ENCODE peak calls at places on chromosomes 12 and 14, in seven cellular contexts. Y, S, D, K, U, T and I are unnamed samples.

GRCh38 chr12:104154806-104155205 is 16.8 kb upstream of the NFYB start:
- DNase-seq in Y (no peak), S (no peak), D (no peak), K (no peak), U (no peak), T (no peak), I (no peak)

GRCh38 chr14:22797017-22797917 is 18.0 kb downstream of the SLC7A7 start:
- DNase-seq in Y (no peak), S (no peak), D (no peak), K (no peak), U (no peak), T (no peak), I (no peak)

GRCh38 chr12:103799504-103800251 is 41.4 kb downstream of the NT5DC3 start:
- DNase-seq in Y (no peak), S (no peak), D (no peak), K (no peak), U (no peak), T (no peak), I (no peak)

GRCh38 chr12:68094195-68094594 is 65.3 kb downstream of the IFNG start:
- DNase-seq in Y (no peak), S (no peak), D (no peak), K (no peak), U (no peak), T (no peak), I (no peak)

GRCh38 chr12:53938276-53939140 is at the start of gene HOXC13:
- DNase-seq in Y (peak), S (peak), D (no peak), K (peak), U (no peak), T (no peak), I (no peak)

GRCh38 chr14:52987514-52987913 is 36.7 kb upstream of the FERMT2 start:
- DNase-seq in Y (no peak), S (no peak), D (no peak), K (no peak), U (no peak), T (no peak), I (no peak)

GRCh38 chr12:132161796-132162507 is 17.7 kb downstream of the NOC4L start:
- DNase-seq in Y (no peak), S (no peak), D (peak), K (peak), U (no peak), T (no peak), I (no peak)

GRCh38 chr12:944201-944600 is 5.3 kb downstream of the RAD52 start:
- DNase-seq in Y (no peak), S (no peak), D (no peak), K (no peak), U (no peak), T (no peak), I (no peak)

GRCh38 chr12:110844551-110845395 is 2.0 kb upstream of the CCDC63 start:
- DNase-seq in Y (no peak), S (no peak), D (peak), K (peak), U (no peak), T (no peak), I (no peak)

GRCh38 chr14:38197761-38198345 is 9.9 kb upstream of the SSTR1 start:
- DNase-seq in Y (peak), S (no peak), D (no peak), K (no peak), U (no peak), T (no peak), I (no peak)

GRCh38 chr12:2352203-2352602 is 299.4 kb downstream of the CACNA1C start:
- DNase-seq in Y (no peak), S (no peak), D (no peak), K (no peak), U (no peak), T (no peak), I (no peak)

GRCh38 chr14:68679746-68680467 is 113.0 kb downstream of the ZFP36L1 start:
- DNase-seq in Y (no peak), S (no peak), D (no peak), K (no peak), U (no peak), T (no peak), I (no peak)

DNA sequence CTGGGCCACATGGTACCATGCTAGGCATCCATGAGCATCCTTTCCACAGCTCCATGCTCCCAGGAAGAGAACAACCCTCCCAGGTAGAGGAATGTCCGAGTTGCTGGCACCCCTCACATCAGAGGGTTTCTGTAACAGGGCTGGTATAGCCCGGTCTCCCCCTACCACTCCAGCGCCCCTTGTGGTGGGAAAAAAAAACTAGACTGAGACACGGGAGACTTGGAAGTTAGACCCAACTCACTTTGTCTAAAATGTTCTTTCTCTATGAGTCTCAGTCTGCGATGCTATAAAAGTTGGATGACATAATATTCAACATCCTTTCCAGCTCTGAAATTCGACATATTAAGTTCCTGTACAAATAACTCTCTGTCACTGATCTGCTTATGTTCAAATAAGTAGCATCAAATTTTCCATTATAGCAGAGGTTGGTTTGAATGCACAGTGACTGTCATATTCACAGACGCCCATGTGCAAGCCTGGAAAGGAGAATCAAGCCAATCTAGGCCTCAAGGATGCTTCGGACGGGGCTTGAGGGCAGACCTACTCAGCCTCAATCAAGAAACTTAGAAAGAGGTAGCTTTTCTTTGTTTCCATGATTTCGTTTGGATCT is 25.7 kb upstream of the TC2N start:
- DNase-seq in Y (no peak), S (peak), D (no peak), K (no peak), U (no peak), T (no peak), I (no peak)
- TF ChIP-seq CTCF in Y (peak), S (peak), D (peak), K (peak), U (peak), T (peak), I (peak)

DNA sequence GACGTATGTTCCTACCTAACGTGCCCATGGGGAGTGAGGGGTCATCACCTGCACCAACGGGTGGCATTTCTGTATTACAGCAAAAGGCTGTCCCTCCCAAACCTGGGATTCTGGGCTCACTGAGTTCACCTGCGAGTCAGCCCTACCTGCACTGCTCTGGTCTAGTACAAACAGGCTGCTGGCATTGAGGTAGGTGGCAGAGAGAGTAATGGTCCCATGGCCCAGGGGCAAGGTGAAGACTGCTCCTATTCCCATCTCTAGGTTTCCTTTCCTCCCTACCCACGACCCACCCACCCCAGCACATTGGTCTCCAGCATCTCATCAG is 421 bp downstream of the SUOX start:
- DNase-seq in Y (no peak), S (no peak), D (no peak), K (no peak), U (no peak), T (no peak), I (no peak)
- H3K4me3 ChIP-seq in Y (peak), S (peak), D (peak), K (peak), U (peak), T (no peak), I (peak)

GRCh38 chr12:59320112-59320511 is 275.7 kb upstream of the SLC16A7 start:
- DNase-seq in Y (no peak), S (no peak), D (no peak), K (no peak), U (no peak), T (no peak), I (no peak)

GRCh38 chr12:59321278-59321677 is 274.6 kb upstream of the SLC16A7 start:
- DNase-seq in Y (no peak), S (no peak), D (no peak), K (no peak), U (no peak), T (no peak), I (no peak)

GRCh38 chr12:59317598-59317997 is 278.2 kb upstream of the SLC16A7 start:
- DNase-seq in Y (no peak), S (no peak), D (no peak), K (no peak), U (no peak), T (no peak), I (no peak)

GRCh38 chr12:59316938-59317337 is 278.9 kb upstream of the SLC16A7 start:
- DNase-seq in Y (no peak), S (no peak), D (no peak), K (no peak), U (no peak), T (no peak), I (no peak)

DNA sequence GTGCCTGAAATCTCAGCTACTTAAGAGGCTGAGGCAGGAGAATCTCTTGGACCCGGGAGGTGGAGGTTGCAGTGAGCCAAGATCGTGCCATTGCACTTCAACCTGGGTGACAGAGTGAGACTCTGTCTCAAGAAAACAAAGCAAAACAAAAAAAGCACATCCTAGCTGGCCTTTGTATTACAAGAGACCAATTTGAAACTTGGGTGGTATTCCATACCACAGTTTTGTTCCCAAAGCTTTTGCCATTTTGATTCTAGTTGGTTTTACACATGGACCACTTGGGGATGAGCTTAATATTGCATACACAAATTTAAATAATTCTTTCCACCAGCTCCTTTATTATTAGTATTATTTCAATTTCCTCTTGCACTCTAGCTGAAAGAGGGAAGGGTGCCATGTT is 276.9 kb upstream of the SLC16A7 start:
- DNase-seq in Y (no peak), S (no peak), D (no peak), K (no peak), U (no peak), T (no peak), I (no peak)
- TF ChIP-seq CTCF in Y (no peak), S (no peak), D (no peak), K (no peak), U (no peak), T (no peak), I (no peak)

DNA sequence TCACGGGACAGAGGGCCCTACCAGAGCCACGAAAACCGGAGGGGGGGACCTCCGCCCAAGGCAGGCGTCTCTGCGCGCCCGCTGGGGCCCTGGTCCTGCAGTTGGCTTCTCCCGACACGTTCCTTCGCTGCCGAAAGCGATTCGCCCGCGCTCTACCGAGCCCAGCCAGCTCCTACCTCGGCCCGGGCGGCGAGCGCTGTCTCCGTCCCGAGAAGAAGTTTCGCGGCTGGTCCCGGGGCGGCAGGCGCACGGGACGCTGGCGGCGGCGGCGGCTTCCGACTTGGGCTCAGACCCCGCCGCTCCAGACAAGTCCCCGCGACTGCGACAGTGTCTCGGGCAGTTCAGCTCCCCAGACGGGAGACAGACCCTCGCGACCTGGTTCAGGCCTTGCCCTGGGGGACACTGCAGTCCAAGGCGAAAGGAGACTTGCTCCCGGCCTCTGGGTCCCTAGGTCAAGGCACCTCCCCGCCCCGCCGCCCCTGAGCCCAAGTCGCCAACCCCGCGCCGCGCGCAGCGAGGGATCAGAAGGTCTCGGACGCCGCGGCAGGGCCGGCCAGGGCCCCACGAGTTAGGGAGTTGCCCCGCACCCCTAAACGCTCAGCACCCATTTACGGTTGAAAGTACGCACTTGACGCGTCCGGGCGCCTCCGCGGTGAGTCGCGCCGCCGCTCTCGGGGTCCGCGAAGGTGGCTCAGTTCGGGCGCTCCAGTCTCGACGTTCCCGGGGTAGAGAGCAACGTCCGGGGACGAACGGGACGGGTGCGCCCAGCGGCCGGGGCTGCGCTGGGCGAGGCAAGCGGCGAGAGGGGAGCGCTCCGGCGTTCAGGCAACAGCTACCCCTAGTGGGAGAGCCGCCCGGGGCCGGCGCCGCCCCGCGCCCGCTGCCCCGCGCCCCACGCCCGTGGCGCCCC is 1.4 kb upstream of the DIO3 start:
- DNase-seq in Y (no peak), S (peak), D (peak), K (peak), U (no peak), T (no peak), I (no peak)
- H3K4me3 ChIP-seq in Y (peak), S (peak), D (peak), K (peak), U (no peak), T (no peak), I (no peak)

DNA sequence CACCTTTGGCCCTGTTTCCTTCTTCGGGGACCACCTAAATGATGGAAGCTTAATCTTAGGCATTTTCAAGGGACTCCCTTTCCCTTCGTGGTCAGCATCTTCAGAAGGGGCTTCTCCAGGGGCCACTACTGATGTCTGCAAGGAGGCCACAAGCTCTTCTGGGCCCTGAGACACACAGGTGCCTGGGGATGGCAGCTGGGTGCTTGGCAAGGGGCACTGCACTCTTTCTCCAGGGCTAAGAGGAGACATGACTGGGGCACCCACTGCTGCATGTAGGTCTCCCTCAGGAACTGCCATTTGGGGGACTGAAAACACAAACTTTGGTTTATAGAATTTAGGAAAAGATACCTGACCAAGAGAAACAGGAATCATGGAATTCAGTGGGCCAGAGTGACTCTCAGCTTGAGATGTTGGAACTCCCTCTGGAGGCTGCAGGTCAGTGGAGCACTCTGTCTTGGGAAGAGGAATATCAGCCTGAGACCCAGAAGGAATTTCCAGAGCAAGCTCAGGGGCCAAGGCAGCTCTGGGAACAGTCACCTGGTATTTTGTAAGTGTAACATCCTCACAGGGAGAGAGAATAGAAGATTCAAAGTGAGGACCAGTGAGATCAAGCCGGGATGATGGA is 16.0 kb downstream of the PLD4 start:
- DNase-seq in Y (no peak), S (no peak), D (no peak), K (no peak), U (no peak), T (no peak), I (no peak)
- TF ChIP-seq CTCF in Y (peak), S (peak), D (no peak), K (no peak), U (peak), T (no peak), I (peak)

GRCh38 chr12:66302827-66303169 is 505 bp downstream of the HELB start:
- DNase-seq in Y (no peak), S (no peak), D (no peak), K (no peak), U (no peak), T (no peak), I (no peak)

GRCh38 chr12:66297923-66298322 is 4.4 kb upstream of the HELB start:
- DNase-seq in Y (no peak), S (no peak), D (no peak), K (no peak), U (no peak), T (no peak), I (no peak)

GRCh38 chr12:66304296-66304915 is 2.1 kb downstream of the HELB start:
- DNase-seq in Y (no peak), S (no peak), D (no peak), K (no peak), U (no peak), T (no peak), I (no peak)

GRCh38 chr12:66297080-66297479 is 5.2 kb upstream of the HELB start:
- DNase-seq in Y (no peak), S (no peak), D (no peak), K (no peak), U (no peak), T (no peak), I (no peak)

DNA sequence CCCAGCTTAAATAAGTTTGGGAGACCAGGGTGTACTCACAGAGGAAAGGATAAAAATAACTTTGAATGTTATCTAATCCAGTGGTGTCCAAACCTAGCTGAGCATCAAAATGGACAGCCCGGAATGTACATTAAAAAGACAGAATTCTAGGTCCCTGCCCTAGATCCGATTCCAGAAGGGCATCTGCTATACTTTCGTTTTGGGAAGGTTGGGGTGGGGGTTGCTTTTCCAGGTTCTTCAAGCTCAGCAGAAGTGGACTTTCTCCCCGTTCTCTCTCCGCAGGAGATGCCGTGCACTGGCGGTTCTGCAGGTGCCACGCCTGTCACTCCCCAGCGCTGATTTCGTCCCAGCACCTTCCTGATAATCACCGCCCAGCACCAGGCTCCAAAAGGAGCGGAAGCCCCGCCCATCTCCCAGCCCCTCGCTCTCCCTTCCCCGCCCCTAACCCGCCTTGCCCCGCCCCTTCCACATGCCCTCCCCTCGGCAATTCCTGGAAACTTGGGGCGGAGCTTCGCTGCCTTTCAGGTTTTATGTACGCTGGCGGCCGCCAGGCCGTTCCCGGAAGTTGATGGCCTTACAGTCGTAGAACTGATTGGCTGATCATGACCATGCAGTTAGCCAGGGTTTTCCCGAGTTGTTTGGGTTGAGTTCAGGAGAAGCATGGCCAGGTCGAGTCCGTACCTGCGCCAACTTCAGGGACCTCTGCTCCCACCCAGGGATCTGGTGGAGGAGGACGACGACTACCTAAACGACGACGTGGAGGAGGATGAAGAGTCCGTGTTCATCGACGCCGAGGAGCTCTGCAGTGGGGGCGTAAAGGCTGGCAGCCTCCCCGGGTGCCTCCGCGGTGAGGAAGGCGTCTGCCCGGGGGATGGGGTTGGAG is at the start of gene HELB:
- DNase-seq in Y (peak), S (peak), D (peak), K (peak), U (peak), T (peak), I (peak)
- H3K4me3 ChIP-seq in Y (peak), S (peak), D (peak), K (peak), U (peak), T (peak), I (peak)

GRCh38 chr14:98270201-98270600 is 1001.8 kb downstream of the BCL11B start:
- DNase-seq in Y (no peak), S (no peak), D (no peak), K (no peak), U (no peak), T (no peak), I (peak)

GRCh38 chr14:98269533-98269932 is 1002.5 kb downstream of the BCL11B start:
- DNase-seq in Y (no peak), S (no peak), D (no peak), K (no peak), U (no peak), T (no peak), I (no peak)
- TF ChIP-seq CTCF in Y (no peak), S (no peak), D (no peak), K (no peak), U (no peak), T (no peak), I (no peak)